ENCODE peak calls at places on chromosome 22, in four cellular contexts. S is psoas muscle, A is endothelial cell of umbilical vein, K is hepatocyte. F is an unnamed sample.

GRCh38 chr22:43750751-43751150 is 61.4 kb downstream of the EFCAB6 start:
- DNase-seq in S (no peak), A (no peak), K (no peak), F (no peak)

GRCh38 chr22:40156001-40156516 is 21.7 kb upstream of the TNRC6B start:
- DNase-seq in S (peak), A (peak), K (peak), F (peak)

GRCh38 chr22:39514373-39514973 is 5.9 kb upstream of the ATF4 start:
- DNase-seq in S (peak), A (peak), K (peak), F (no peak)

GRCh38 chr22:49209452-49210195 is 618.0 kb downstream of the BRD1 start:
- DNase-seq in S (no peak), A (no peak), K (peak), F (no peak)

GRCh38 chr22:35842954-35843353 is 125.3 kb downstream of the APOL5 start:
- DNase-seq in S (no peak), A (peak), K (peak), F (peak)

GRCh38 chr22:32482708-32483107 is 8.1 kb downstream of the FBXO7 start:
- DNase-seq in S (no peak), A (no peak), K (no peak), F (no peak)

GRCh38 chr22:48745842-48746788 is 1081.6 kb downstream of the BRD1 start:
- DNase-seq in S (no peak), A (no peak), K (no peak), F (no peak)

GRCh38 chr22:11627436-11627797 is 3900.6 kb upstream of the OR11H1 start:
- DNase-seq in S (no peak), A (peak), K (no peak), F (no peak)

GRCh38 chr22:34592341-34592740 is 473.6 kb upstream of the ISX start:
- DNase-seq in S (no peak), A (no peak), K (no peak), F (no peak)

GRCh38 chr22:40684728-40685127 is 5.4 kb downstream of the MCHR1 start:
- DNase-seq in S (no peak), A (no peak), K (no peak), F (no peak)

GRCh38 chr22:49281467-49282340 is 546.0 kb downstream of the BRD1 start:
- DNase-seq in S (no peak), A (no peak), K (peak), F (no peak)

GRCh38 chr22:49155809-49156580 is 671.7 kb downstream of the BRD1 start:
- DNase-seq in S (no peak), A (no peak), K (no peak), F (no peak)

GRCh38 chr22:50436841-50437341 is 37.9 kb downstream of the SBF1 start:
- DNase-seq in S (peak), A (no peak), K (no peak), F (no peak)

GRCh38 chr22:43378011-43378704 is 33.7 kb upstream of the MPPED1 start:
- DNase-seq in S (no peak), A (no peak), K (peak), F (no peak)

GRCh38 chr22:27975381-27976013 is 56.4 kb upstream of the PITPNB start:
- DNase-seq in S (no peak), A (peak), K (no peak), F (no peak)

GRCh38 chr22:43129426-43130425 is 13.5 kb downstream of the MCAT start:
- DNase-seq in S (no peak), A (no peak), K (no peak), F (no peak)

GRCh38 chr22:50684986-50685385 is 12.4 kb downstream of the SHANK3 start:
- DNase-seq in S (no peak), A (peak), K (peak), F (no peak)

GRCh38 chr22:33194529-33194928 is 136.3 kb upstream of the SYN3 start:
- DNase-seq in S (no peak), A (no peak), K (no peak), F (no peak)

GRCh38 chr22:35419756-35420155 is 19.8 kb downstream of the MCM5 start:
- DNase-seq in S (no peak), A (no peak), K (no peak), F (no peak)

GRCh38 chr22:21695432-21696085 is 29.7 kb downstream of the PPIL2 start:
- DNase-seq in S (no peak), A (no peak), K (no peak), F (no peak)

GRCh38 chr22:39592104-39593060 is 21.8 kb downstream of the CACNA1I start:
- DNase-seq in S (peak), A (peak), K (peak), F (peak)

GRCh38 chr22:21951931-21952465 is 650 bp downstream of the PPM1F start:
- DNase-seq in S (peak), A (peak), K (peak), F (peak)

GRCh38 chr22:39873963-39874362 is 19.6 kb downstream of the ENTHD1 start:
- DNase-seq in S (no peak), A (no peak), K (no peak), F (no peak)

GRCh38 chr22:18114976-18115652 is 4.5 kb downstream of the TUBA8 start:
- DNase-seq in S (no peak), A (no peak), K (no peak), F (no peak)

GRCh38 chr22:50315289-50316113 is 8.1 kb upstream of the PLXNB2 start:
- DNase-seq in S (no peak), A (no peak), K (no peak), F (no peak)

GRCh38 chr22:33515733-33516297 is 404.5 kb downstream of the LARGE1 start:
- DNase-seq in S (no peak), A (no peak), K (peak), F (no peak)

GRCh38 chr22:32674925-32675825 is 126.3 kb upstream of the TIMP3 start:
- DNase-seq in S (no peak), A (no peak), K (no peak), F (no peak)

GRCh38 chr22:17972385-17973181 is 51.8 kb downstream of the MICAL3 start:
- DNase-seq in S (peak), A (peak), K (no peak), F (peak)

GRCh38 chr22:40200795-40201194 is 23.1 kb downstream of the TNRC6B start:
- DNase-seq in S (no peak), A (no peak), K (no peak), F (no peak)

GRCh38 chr22:50403701-50404101 is 60.6 kb downstream of the PPP6R2 start:
- DNase-seq in S (peak), A (peak), K (peak), F (no peak)

GRCh38 chr22:40638261-40638660 is 1.7 kb upstream of the MRTFA start:
- DNase-seq in S (no peak), A (no peak), K (no peak), F (no peak)

GRCh38 chr22:43411040-43411919 is 534 bp upstream of the MPPED1 start:
- DNase-seq in S (no peak), A (no peak), K (no peak), F (no peak)

GRCh38 chr22:46632646-46633249 is 12.6 kb downstream of the GRAMD4 start:
- DNase-seq in S (no peak), A (no peak), K (no peak), F (no peak)

GRCh38 chr22:46631113-46631512 is 10.9 kb downstream of the GRAMD4 start:
- DNase-seq in S (no peak), A (no peak), K (no peak), F (no peak)

GRCh38 chr22:46635756-46636155 is 15.6 kb downstream of the GRAMD4 start:
- DNase-seq in S (no peak), A (no peak), K (peak), F (no peak)

GRCh38 chr22:46634011-46634699 is 14.0 kb downstream of the GRAMD4 start:
- DNase-seq in S (no peak), A (no peak), K (no peak), F (no peak)

GRCh38 chr22:46633334-46633890 is 13.2 kb downstream of the GRAMD4 start:
- DNase-seq in S (no peak), A (no peak), K (no peak), F (no peak)
- TF ChIP-seq CTCF in S (no peak), A (no peak), K (no peak), F (no peak)

GRCh38 chr22:29700949-29701927 is 18.6 kb upstream of the CABP7 start:
- DNase-seq in S (no peak), A (peak), K (peak), F (peak)
- TF ChIP-seq CTCF in S (no peak), A (peak), K (peak), F (peak)

GRCh38 chr22:19121631-19122142 is 525 bp downstream of the DGCR2 start:
- DNase-seq in S (peak), A (peak), K (peak), F (peak)

GRCh38 chr22:19120829-19121630 is 1.2 kb downstream of the DGCR2 start:
- DNase-seq in S (no peak), A (no peak), K (peak), F (peak)

GRCh38 chr22:19122752-19123492 is 710 bp upstream of the DGCR2 start:
- DNase-seq in S (no peak), A (no peak), K (peak), F (no peak)

GRCh38 chr22:19123936-19124335 is 1.7 kb upstream of the DGCR2 start:
- DNase-seq in S (no peak), A (no peak), K (no peak), F (no peak)

DNA sequence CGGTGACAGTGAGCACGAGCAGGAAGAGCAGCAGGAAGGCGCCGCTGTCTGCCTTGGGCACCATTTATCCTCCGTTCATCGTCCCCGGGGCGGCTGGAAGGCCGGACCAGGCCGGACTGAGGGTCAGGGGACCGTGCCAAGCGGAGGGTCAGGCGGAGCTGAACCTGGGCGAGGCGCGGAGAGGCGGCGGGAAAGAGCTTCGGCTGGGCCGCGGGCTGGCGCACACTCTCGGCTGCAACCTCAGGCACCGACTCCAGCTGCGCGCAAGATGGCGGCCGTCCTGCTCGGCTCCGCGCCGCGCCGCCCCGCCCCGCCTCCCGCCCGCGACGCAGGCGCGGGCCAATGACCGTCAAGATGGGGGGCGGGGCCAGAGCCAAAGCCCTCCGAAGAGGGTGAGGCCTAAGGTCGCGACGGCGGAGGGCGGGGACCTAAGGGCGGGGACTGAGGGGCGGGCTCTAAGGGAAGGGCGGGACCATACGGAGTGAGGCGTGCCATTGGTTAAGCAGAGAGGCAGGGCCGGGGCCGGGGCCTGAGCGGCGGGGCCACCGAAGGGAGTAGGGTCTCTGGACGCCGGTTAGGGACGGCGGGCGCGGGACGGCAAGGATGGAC is at the start of gene DGCR2:
- DNase-seq in S (peak), A (peak), K (peak), F (peak)
- TF ChIP-seq CTCF in S (no peak), A (no peak), K (no peak), F (no peak)

GRCh38 chr22:16914006-16914405 is 88.8 kb upstream of the XKR3 start:
- DNase-seq in S (no peak), A (no peak), K (no peak), F (no peak)

GRCh38 chr22:16922076-16922475 is 85.9 kb downstream of the GAB4 start:
- DNase-seq in S (no peak), A (no peak), K (no peak), F (no peak)

GRCh38 chr22:16915711-16916110 is 90.5 kb upstream of the XKR3 start:
- DNase-seq in S (no peak), A (no peak), K (no peak), F (no peak)

GRCh38 chr22:16912281-16912680 is 87.1 kb upstream of the XKR3 start:
- DNase-seq in S (no peak), A (no peak), K (no peak), F (no peak)

GRCh38 chr22:16917144-16918003 is 90.6 kb downstream of the GAB4 start:
- DNase-seq in S (peak), A (peak), K (peak), F (peak)
- TF ChIP-seq CTCF in S (peak), A (peak), K (peak), F (peak)

GRCh38 chr22:44831885-44832284 is 79.5 kb downstream of the ARHGAP8 start:
- DNase-seq in S (no peak), A (no peak), K (no peak), F (no peak)

GRCh38 chr22:44827666-44828065 is 75.3 kb downstream of the ARHGAP8 start:
- DNase-seq in S (no peak), A (no peak), K (no peak), F (no peak)

GRCh38 chr22:44824271-44824670 is 71.9 kb downstream of the ARHGAP8 start:
- DNase-seq in S (no peak), A (no peak), K (no peak), F (no peak)

GRCh38 chr22:44825310-44826150 is 73.2 kb downstream of the ARHGAP8 start:
- DNase-seq in S (no peak), A (no peak), K (no peak), F (no peak)

DNA sequence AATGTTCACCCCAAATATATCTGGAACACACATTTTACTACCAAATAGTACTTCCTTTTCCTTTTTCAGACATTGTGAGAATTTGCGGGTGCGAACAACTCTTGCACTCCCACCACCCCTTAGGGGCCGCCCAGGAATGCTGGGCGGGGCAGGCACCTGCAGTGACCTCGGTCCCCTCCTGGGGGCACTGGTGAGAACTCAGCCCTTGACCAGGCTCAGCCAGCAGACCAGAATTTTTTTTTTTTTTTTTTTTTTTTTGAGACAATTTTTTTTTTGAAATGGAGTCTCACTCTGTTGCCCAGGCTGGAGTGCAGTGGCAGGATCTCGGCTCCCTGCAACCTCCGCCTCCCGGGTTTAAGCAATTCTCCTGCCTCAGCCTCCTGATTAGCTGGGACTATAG is 75.8 kb downstream of the ARHGAP8 start:
- DNase-seq in S (no peak), A (no peak), K (no peak), F (no peak)
- TF ChIP-seq CTCF in S (no peak), A (peak), K (peak), F (peak)

DNA sequence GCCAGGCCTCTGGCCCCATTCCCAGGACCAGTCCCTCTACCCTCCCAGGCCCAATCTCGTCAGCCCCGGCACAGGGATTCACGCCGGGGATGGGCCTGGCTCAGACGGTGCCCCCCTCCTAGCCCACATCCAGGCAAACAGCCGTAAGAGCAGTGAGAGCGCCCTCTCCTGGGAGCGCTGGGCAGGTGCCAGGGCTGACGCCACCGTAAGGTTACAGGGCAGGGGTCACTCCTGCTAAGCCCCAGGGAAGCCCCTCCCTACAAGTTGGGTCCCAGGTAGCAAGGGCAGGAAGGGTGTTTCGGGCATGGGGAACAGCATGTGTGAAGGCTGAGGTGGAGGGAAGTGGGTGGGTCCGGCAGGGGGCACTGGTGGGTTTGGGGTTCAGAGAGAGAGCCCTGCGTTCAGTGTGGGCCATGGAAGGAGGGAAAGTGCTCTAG is 19.2 kb upstream of the PPARA start:
- DNase-seq in S (peak), A (no peak), K (no peak), F (no peak)
- TF ChIP-seq CTCF in S (no peak), A (peak), K (peak), F (peak)

DNA sequence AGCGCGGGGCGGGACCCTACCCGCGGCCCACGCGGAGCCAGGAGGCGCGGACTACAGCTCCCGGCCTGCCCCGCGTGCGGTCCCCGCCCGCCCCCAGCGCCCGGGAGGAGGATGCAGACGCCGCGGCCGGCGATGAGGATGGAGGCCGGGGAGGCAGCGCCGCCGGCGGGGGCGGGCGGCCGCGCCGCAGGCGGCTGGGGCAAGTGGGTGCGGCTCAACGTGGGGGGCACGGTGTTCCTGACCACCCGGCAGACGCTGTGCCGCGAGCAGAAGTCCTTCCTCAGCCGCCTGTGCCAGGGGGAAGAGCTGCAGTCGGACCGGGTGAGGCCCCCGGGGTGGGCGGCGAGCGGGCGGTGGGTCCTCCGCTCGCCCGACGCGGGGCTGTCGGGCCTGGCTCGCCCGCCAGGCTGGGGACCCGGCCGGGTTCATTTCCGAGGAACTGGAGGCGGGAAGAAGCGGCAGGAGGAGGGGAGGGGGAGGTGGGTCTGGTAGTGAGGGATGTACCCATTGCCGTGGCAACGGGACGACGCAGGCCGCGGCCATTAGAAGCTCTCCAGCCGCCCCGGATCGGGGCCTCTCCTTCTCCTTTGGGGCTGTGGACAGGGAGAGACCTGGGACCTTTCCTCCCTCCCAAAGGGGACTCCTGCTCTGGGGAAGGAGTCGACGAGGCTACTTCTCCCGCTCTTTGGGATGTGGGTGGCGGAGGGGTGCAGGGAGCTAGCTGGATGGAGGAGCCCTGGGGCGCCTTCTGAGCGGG is at the start of gene KCTD17:
- DNase-seq in S (peak), A (peak), K (peak), F (peak)
- TF ChIP-seq CTCF in S (no peak), A (no peak), K (no peak), F (peak)

GRCh38 chr22:38518620-38519019 is 12.5 kb upstream of the DDX17 start:
- DNase-seq in S (no peak), A (no peak), K (no peak), F (no peak)

DNA sequence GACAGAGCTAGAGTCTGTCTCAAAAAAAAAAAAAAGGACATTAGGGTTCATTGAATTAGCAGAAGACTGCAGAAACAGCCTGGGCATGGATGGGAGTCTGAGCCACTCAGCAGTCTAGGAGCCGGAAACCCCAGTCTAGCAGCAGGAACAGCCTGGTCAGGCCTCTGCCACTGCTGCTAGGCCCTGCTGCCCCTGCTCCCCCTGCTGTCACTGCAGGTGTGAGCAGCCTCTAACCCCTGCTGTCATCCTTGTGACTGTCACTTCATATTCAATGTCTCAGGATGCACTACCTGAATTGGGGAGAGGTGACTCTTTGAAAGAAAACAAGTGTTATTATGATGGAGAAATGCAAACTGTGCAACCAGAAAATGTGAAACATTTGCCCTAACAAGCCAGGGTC is 7.0 kb upstream of the DDX17 start:
- DNase-seq in S (no peak), A (no peak), K (peak), F (no peak)
- TF ChIP-seq CTCF in S (no peak), A (no peak), K (peak), F (no peak)

GRCh38 chr22:24106385-24107381 is 74.6 kb upstream of the SUSD2 start:
- DNase-seq in S (no peak), A (peak), K (no peak), F (no peak)

GRCh38 chr22:24109649-24110048 is 71.6 kb upstream of the SUSD2 start:
- DNase-seq in S (no peak), A (no peak), K (no peak), F (no peak)

GRCh38 chr22:24108073-24108472 is 73.2 kb upstream of the SUSD2 start:
- DNase-seq in S (no peak), A (no peak), K (no peak), F (no peak)

GRCh38 chr22:24105661-24106060 is 75.6 kb upstream of the SUSD2 start:
- DNase-seq in S (no peak), A (no peak), K (no peak), F (no peak)

GRCh38 chr22:24107668-24108067 is 73.6 kb upstream of the SUSD2 start:
- DNase-seq in S (peak), A (peak), K (no peak), F (peak)
- TF ChIP-seq CTCF in S (peak), A (no peak), K (no peak), F (no peak)

GRCh38 chr22:41832553-41833368 is at the start of gene SREBF2:
- DNase-seq in S (peak), A (peak), K (peak), F (peak)
- TF ChIP-seq CTCF in S (no peak), A (no peak), K (no peak), F (peak)

F was measured in HFFc6.